ENCODE peak calls at places on chromosome 20, in nine cellular contexts. M is NCI-H1105; B is GM10248; G is EL; P is T-cell; J is H4; Z is CD8-positive, alpha-beta T cell; D is activated CD4-positive, alpha-beta T cell treated with anti-CD3 and anti-CD28 coated beads for 36 hours; K is cardiac muscle cell. O is an unnamed sample.

GRCh38 chr20:63176035-63176434 is 39.9 kb downstream of the YTHDF1 start:
- DNase-seq in M (no peak), B (no peak), G (no peak), P (no peak), J (no peak), Z (no peak), D (peak), K (no peak), O (no peak)

GRCh38 chr20:38714308-38714707 is 10.0 kb upstream of the SLC32A1 start:
- DNase-seq in M (no peak), B (no peak), G (no peak), P (no peak), J (no peak), Z (no peak), D (no peak), K (no peak), O (no peak)

GRCh38 chr20:24998631-24999445 is 6.3 kb upstream of the APMAP start:
- DNase-seq in M (no peak), B (no peak), G (no peak), P (no peak), J (no peak), Z (no peak), D (no peak), K (peak), O (no peak)

GRCh38 chr20:46411637-46412036 is 5.2 kb upstream of the ELMO2 start:
- DNase-seq in M (no peak), B (no peak), G (no peak), P (no peak), J (no peak), Z (no peak), D (no peak), K (no peak), O (no peak)

GRCh38 chr20:62059926-62060630 is 5.6 kb downstream of the TAF4 start:
- DNase-seq in M (no peak), B (no peak), G (no peak), P (no peak), J (no peak), Z (no peak), D (no peak), K (no peak), O (no peak)

GRCh38 chr20:54208492-54209044 is 681 bp downstream of the PFDN4 start:
- DNase-seq in M (no peak), B (peak), G (peak), P (no peak), J (peak), Z (peak), D (no peak), K (peak), O (no peak)

GRCh38 chr20:39044501-39044900 is 82.4 kb downstream of the DHX35 start:
- DNase-seq in M (no peak), B (no peak), G (no peak), P (no peak), J (no peak), Z (no peak), D (no peak), K (no peak), O (no peak)

GRCh38 chr20:46073024-46073423 is 16.7 kb downstream of the NCOA5 start:
- DNase-seq in M (no peak), B (no peak), G (no peak), P (no peak), J (no peak), Z (no peak), D (no peak), K (no peak), O (no peak)

GRCh38 chr20:64049060-64049886 is at the start of gene SOX18:
- DNase-seq in M (no peak), B (no peak), G (peak), P (peak), J (no peak), Z (no peak), D (peak), K (peak), O (no peak)

GRCh38 chr20:48563191-48563884 is 264.5 kb downstream of the PREX1 start:
- DNase-seq in M (no peak), B (no peak), G (no peak), P (no peak), J (no peak), Z (no peak), D (peak), K (no peak), O (no peak)

GRCh38 chr20:37922016-37922415 is 19.1 kb downstream of the VSTM2L start:
- DNase-seq in M (no peak), B (peak), G (no peak), P (no peak), J (no peak), Z (no peak), D (peak), K (no peak), O (no peak)

GRCh38 chr20:44471481-44471882 is 4.2 kb upstream of the TTPAL start:
- DNase-seq in M (no peak), B (no peak), G (peak), P (no peak), J (no peak), Z (no peak), D (no peak), K (peak), O (no peak)

GRCh38 chr20:11304811-11305210 is 612.9 kb upstream of the BTBD3 start:
- DNase-seq in M (no peak), B (no peak), G (no peak), P (no peak), J (no peak), Z (no peak), D (no peak), K (no peak), O (no peak)

GRCh38 chr20:24615353-24615752 is 145.9 kb downstream of the SYNDIG1 start:
- DNase-seq in M (no peak), B (no peak), G (no peak), P (no peak), J (no peak), Z (no peak), D (no peak), K (no peak), O (no peak)

GRCh38 chr20:37295001-37295400 is 5.5 kb downstream of the MANBAL start:
- DNase-seq in M (no peak), B (no peak), G (peak), P (no peak), J (peak), Z (no peak), D (peak), K (peak), O (no peak)

GRCh38 chr20:50229156-50229605 is 38.6 kb downstream of the CEBPB start:
- DNase-seq in M (no peak), B (no peak), G (no peak), P (no peak), J (no peak), Z (no peak), D (no peak), K (no peak), O (no peak)

GRCh38 chr20:577167-577791 is 32.8 kb downstream of the TCF15 start:
- DNase-seq in M (no peak), B (no peak), G (no peak), P (no peak), J (peak), Z (no peak), D (no peak), K (peak), O (no peak)

GRCh38 chr20:8153281-8153908 is 21.3 kb downstream of the PLCB1 start:
- DNase-seq in M (no peak), B (no peak), G (peak), P (no peak), J (no peak), Z (no peak), D (no peak), K (peak), O (no peak)

GRCh38 chr20:59938221-59938620 is 1.9 kb downstream of the PPP1R3D start:
- DNase-seq in M (no peak), B (no peak), G (peak), P (no peak), J (peak), Z (no peak), D (no peak), K (no peak), O (no peak)

GRCh38 chr20:56614196-56614595 is 14.9 kb upstream of the TFAP2C start:
- DNase-seq in M (no peak), B (no peak), G (no peak), P (no peak), J (no peak), Z (no peak), D (no peak), K (no peak), O (no peak)

GRCh38 chr20:23118766-23119165 is 32.6 kb upstream of the CD93 start:
- DNase-seq in M (no peak), B (no peak), G (no peak), P (no peak), J (no peak), Z (no peak), D (no peak), K (no peak), O (no peak)

GRCh38 chr20:56848561-56848960 is 219.5 kb downstream of the TFAP2C start:
- DNase-seq in M (no peak), B (no peak), G (no peak), P (no peak), J (no peak), Z (no peak), D (no peak), K (no peak), O (no peak)

GRCh38 chr20:48783533-48784272 is 44.1 kb downstream of the PREX1 start:
- DNase-seq in M (no peak), B (no peak), G (no peak), P (no peak), J (peak), Z (no peak), D (peak), K (no peak), O (no peak)

GRCh38 chr20:63950701-63951397 is 5.4 kb downstream of the UCKL1 start:
- DNase-seq in M (no peak), B (no peak), G (no peak), P (no peak), J (no peak), Z (no peak), D (no peak), K (no peak), O (no peak)

GRCh38 chr20:57211949-57212889 is 54.2 kb downstream of the BMP7 start:
- DNase-seq in M (no peak), B (no peak), G (peak), P (no peak), J (peak), Z (no peak), D (no peak), K (peak), O (no peak)

GRCh38 chr20:9458075-9458818 is 56.1 kb upstream of the LAMP5 start:
- DNase-seq in M (no peak), B (no peak), G (peak), P (no peak), J (peak), Z (no peak), D (peak), K (peak), O (no peak)

GRCh38 chr20:16215056-16215455 is 358.2 kb downstream of the KIF16B start:
- DNase-seq in M (no peak), B (no peak), G (no peak), P (no peak), J (no peak), Z (no peak), D (no peak), K (no peak), O (no peak)

GRCh38 chr20:10653593-10654288 is 20.1 kb downstream of the JAG1 start:
- DNase-seq in M (no peak), B (no peak), G (peak), P (no peak), J (no peak), Z (no peak), D (no peak), K (peak), O (no peak)

GRCh38 chr20:2984956-2985661 is 58.3 kb upstream of the GNRH2 start:
- DNase-seq in M (no peak), B (no peak), G (peak), P (no peak), J (no peak), Z (no peak), D (peak), K (peak), O (no peak)

GRCh38 chr20:3222635-3223600 is 13.6 kb downstream of the ITPA start:
- DNase-seq in M (peak), B (peak), G (no peak), P (peak), J (no peak), Z (peak), D (peak), K (no peak), O (no peak)

GRCh38 chr20:51938557-51939324 is 136.4 kb upstream of the SALL4 start:
- DNase-seq in M (no peak), B (no peak), G (peak), P (no peak), J (no peak), Z (no peak), D (no peak), K (peak), O (no peak)

O was measured in CD4-positive, CD25-positive, alpha-beta regulatory T cell.